ENCODE peak calls at places on chromosomes 11 and 22, in four cellular contexts. One of them, this sample, is unnamed.

GRCh38 chr11:63817758-63818498 is 4.7 kb downstream of the SPINDOC start:
- DNase-seq in K562: peak
- DNase-seq in HepG2: no peak
- DNase-seq in GM12878: no peak
- DNase-seq in this sample: no peak

GRCh38 chr11:123129920-123130319 is 65.1 kb downstream of the CLMP start:
- DNase-seq in K562: no peak
- DNase-seq in GM12878: no peak
- DNase-seq in HepG2: no peak
- DNase-seq in this sample: no peak

GRCh38 chr11:78318733-78319132 is 98.9 kb downstream of the GAB2 start:
- DNase-seq in GM12878: no peak
- DNase-seq in HepG2: no peak
- DNase-seq in K562: no peak
- DNase-seq in this sample: no peak

GRCh38 chr11:18765554-18765953 is 26.0 kb downstream of the PTPN5 start:
- DNase-seq in K562: no peak
- DNase-seq in GM12878: no peak
- DNase-seq in HepG2: no peak
- DNase-seq in this sample: no peak

GRCh38 chr22:35324067-35324466 is 24.4 kb downstream of the TOM1 start:
- DNase-seq in K562: no peak
- DNase-seq in HepG2: no peak
- DNase-seq in GM12878: no peak
- DNase-seq in this sample: no peak

GRCh38 chr11:102912482-102912830 is 37.7 kb upstream of the MMP12 start:
- DNase-seq in HepG2: no peak
- DNase-seq in GM12878: no peak
- DNase-seq in K562: no peak
- DNase-seq in this sample: no peak

GRCh38 chr11:127003260-127003981 is 2.9 kb upstream of the KIRREL3 start:
- DNase-seq in HepG2: no peak
- DNase-seq in GM12878: no peak
- DNase-seq in K562: peak
- DNase-seq in this sample: peak

GRCh38 chr11:74138021-74138420 is 32.8 kb downstream of the C2CD3 start:
- DNase-seq in GM12878: no peak
- DNase-seq in HepG2: no peak
- DNase-seq in K562: no peak
- DNase-seq in this sample: no peak

GRCh38 chr11:86151188-86152005 is 82.5 kb upstream of the PICALM start:
- DNase-seq in HepG2: no peak
- DNase-seq in GM12878: no peak
- DNase-seq in K562: peak
- DNase-seq in this sample: no peak

GRCh38 chr11:57639321-57640067 is 10.2 kb downstream of the YPEL4 start:
- DNase-seq in GM12878: no peak
- DNase-seq in K562: no peak
- DNase-seq in HepG2: peak
- DNase-seq in this sample: no peak

GRCh38 chr11:132802932-132803331 is 729.4 kb downstream of the OPCML start:
- DNase-seq in K562: no peak
- DNase-seq in HepG2: no peak
- DNase-seq in GM12878: no peak
- DNase-seq in this sample: no peak

GRCh38 chr11:103086461-103086860 is 5.5 kb downstream of the DCUN1D5 start:
- DNase-seq in HepG2: no peak
- DNase-seq in GM12878: no peak
- DNase-seq in K562: peak
- DNase-seq in this sample: no peak

GRCh38 chr22:46052331-46052771 is 75.4 kb upstream of the WNT7B start:
- DNase-seq in K562: no peak
- DNase-seq in HepG2: no peak
- DNase-seq in GM12878: no peak
- DNase-seq in this sample: no peak

GRCh38 chr22:31150615-31151014 is 9.4 kb upstream of the RNF185 start:
- DNase-seq in K562: no peak
- DNase-seq in HepG2: peak
- DNase-seq in GM12878: no peak
- DNase-seq in this sample: no peak

DNA sequence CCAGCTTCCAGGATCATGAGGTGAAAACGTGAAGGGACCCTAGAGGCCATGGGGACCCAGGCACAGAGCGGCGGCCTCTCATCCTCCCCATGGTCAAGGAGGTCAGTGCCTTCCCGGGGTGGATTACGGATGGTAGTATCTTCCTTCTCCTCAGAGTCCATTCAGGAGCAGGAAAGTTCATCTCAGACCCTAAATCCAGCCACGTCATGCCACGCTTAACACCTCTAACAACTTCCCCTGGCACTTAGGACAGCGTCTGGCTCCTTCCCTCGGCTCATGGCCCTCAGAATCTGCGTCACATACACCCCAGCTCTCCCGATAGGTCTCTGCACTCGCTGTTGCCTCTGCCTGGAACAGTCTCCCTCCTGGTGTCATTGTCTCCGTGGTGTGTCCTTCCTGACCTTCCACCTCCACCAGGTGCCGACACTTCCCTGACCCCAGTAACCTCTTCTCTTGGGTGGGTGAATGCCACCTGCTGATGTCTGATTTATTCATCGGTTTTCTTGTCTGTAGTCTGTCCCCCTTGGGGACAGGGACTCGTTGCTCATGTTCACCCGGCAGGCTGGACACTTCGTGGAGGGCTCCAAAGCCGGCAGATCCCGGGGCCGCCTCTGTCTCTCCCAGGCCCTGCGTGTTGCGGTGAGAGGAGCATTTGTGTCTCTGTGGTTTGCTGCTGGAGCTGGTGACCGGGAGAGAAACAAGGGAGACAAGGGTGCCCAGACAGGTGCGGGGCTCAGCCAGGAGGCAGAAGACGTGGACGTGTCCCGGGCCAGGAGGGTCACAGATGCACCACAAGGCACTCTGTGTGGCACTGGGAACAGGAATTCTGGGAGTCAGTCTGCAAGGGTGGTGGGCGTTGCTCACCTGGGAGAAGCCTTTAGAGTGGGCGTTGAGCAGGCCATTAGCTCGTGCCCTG is 1.4 kb downstream of the MYEOV start:
- DNase-seq in HepG2: no peak
- DNase-seq in GM12878: no peak
- DNase-seq in K562: no peak
- DNase-seq in this sample: no peak
- TF ChIP-seq TARDBP in HepG2: no peak
- TF ChIP-seq TARDBP in GM12878: no peak
- TF ChIP-seq TARDBP in K562: no peak
- TF ChIP-seq TARDBP in this sample: no peak

DNA sequence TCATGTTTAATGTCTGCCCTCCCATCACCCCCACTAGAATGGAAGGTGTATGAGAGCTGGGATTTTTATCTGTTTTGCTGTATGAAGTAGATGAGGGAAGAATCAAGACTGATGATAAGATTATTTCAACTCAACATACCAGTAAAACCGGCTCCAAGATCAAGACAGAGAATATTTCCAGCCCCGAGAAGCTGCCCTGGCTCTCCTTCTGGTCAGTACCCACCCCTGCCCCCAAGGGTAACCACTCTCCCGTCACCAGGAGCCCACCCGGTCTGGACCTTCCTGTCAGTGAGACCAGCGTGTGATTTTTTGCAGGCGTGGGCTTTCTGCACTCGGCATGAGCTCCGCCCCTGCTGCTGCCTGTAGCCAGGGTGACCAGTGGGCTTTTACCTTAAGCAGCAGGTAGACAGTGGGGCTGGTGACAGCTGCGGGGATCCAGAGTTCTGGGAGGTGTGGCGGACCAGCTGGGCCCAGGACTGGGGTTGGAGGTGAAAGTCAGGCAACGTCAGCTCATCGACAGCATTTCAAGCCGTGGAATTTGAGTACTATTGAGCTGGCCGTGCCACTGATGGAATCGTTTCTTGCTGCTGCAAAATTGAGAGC is 25.6 kb downstream of the RPL3 start:
- DNase-seq in GM12878: no peak
- DNase-seq in HepG2: no peak
- DNase-seq in K562: no peak
- DNase-seq in this sample: no peak
- TF ChIP-seq TARDBP in GM12878: no peak
- TF ChIP-seq TARDBP in HepG2: no peak
- TF ChIP-seq TARDBP in K562: no peak
- TF ChIP-seq TARDBP in this sample: no peak

DNA sequence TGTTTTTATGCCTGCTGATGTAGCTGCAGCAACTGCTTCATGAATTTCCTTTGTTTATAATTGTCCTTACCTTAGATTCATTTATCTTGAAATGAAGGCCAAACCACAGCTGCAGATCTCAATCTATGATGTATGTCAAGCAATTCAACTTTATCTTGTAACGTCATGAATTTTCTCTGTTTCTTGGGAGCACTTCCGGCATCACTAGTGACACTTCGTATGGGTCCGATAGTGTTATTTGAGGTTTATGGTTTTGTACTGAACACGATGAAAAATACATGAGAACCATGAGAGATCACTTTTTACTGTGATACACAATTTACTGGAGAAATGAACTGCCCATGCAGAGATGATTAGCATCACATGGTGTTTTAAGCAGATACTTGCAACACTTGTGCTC is 98.5 kb downstream of the CSTPP1 start:
- DNase-seq in K562: no peak
- DNase-seq in HepG2: no peak
- DNase-seq in GM12878: no peak
- DNase-seq in this sample: no peak
- TF ChIP-seq TARDBP in K562: no peak
- TF ChIP-seq TARDBP in HepG2: no peak
- TF ChIP-seq TARDBP in GM12878: no peak
- TF ChIP-seq TARDBP in this sample: no peak

GRCh38 chr11:59106363-59107336 is at the start of gene FAM111B:
- DNase-seq in GM12878: peak
- DNase-seq in HepG2: peak
- DNase-seq in K562: peak
- DNase-seq in this sample: no peak
- TF ChIP-seq TARDBP in GM12878: no peak
- TF ChIP-seq TARDBP in HepG2: no peak
- TF ChIP-seq TARDBP in K562: no peak
- TF ChIP-seq TARDBP in this sample: no peak